ENCODE peak calls at places on chromosome 19, in six cellular contexts. One of them, this sample, is unnamed.

GRCh38 chr19:46546194-46546896 is 50.7 kb upstream of the PNMA8B start:
- DNase-seq in lower lobe of right lung: peak
- DNase-seq in GM13976: peak
- DNase-seq in mucosa of descending colon: peak
- DNase-seq in cardiac muscle cell: no peak
- DNase-seq in GM19239: no peak
- DNase-seq in this sample: peak

GRCh38 chr19:52507266-52507665 is 20.2 kb upstream of the ZNF808 start:
- DNase-seq in cardiac muscle cell: no peak
- DNase-seq in GM13976: no peak
- DNase-seq in mucosa of descending colon: no peak
- DNase-seq in GM19239: no peak
- DNase-seq in lower lobe of right lung: no peak
- DNase-seq in this sample: no peak

GRCh38 chr19:681029-681626 is 4.9 kb downstream of the FSTL3 start:
- DNase-seq in mucosa of descending colon: peak
- DNase-seq in GM19239: no peak
- DNase-seq in GM13976: peak
- DNase-seq in cardiac muscle cell: no peak
- DNase-seq in lower lobe of right lung: peak
- DNase-seq in this sample: peak

GRCh38 chr19:12035220-12036172 is at the start of gene ZNF433:
- DNase-seq in GM19239: peak
- DNase-seq in cardiac muscle cell: peak
- DNase-seq in GM13976: peak
- DNase-seq in lower lobe of right lung: peak
- DNase-seq in mucosa of descending colon: peak
- DNase-seq in this sample: peak

GRCh38 chr19:45091031-45091918 is 1.7 kb upstream of the PPP1R37 start:
- DNase-seq in lower lobe of right lung: peak
- DNase-seq in cardiac muscle cell: peak
- DNase-seq in mucosa of descending colon: peak
- DNase-seq in GM19239: peak
- DNase-seq in GM13976: peak
- DNase-seq in this sample: peak

GRCh38 chr19:40254714-40255418 is 28.4 kb upstream of the CCNP start:
- DNase-seq in GM19239: no peak
- DNase-seq in mucosa of descending colon: no peak
- DNase-seq in lower lobe of right lung: no peak
- DNase-seq in cardiac muscle cell: no peak
- DNase-seq in GM13976: no peak
- DNase-seq in this sample: no peak

GRCh38 chr19:29670255-29670654 is 5.0 kb downstream of the PLEKHF1 start:
- DNase-seq in GM13976: no peak
- DNase-seq in cardiac muscle cell: no peak
- DNase-seq in GM19239: no peak
- DNase-seq in lower lobe of right lung: no peak
- DNase-seq in mucosa of descending colon: no peak
- DNase-seq in this sample: no peak

GRCh38 chr19:3441986-3442329 is 38.4 kb downstream of the SMIM24 start:
- DNase-seq in mucosa of descending colon: no peak
- DNase-seq in GM19239: no peak
- DNase-seq in GM13976: no peak
- DNase-seq in lower lobe of right lung: no peak
- DNase-seq in cardiac muscle cell: no peak
- DNase-seq in this sample: no peak

GRCh38 chr19:10191347-10191746 is 3.4 kb downstream of the DNMT1 start:
- DNase-seq in GM19239: no peak
- DNase-seq in mucosa of descending colon: no peak
- DNase-seq in lower lobe of right lung: no peak
- DNase-seq in GM13976: no peak
- DNase-seq in cardiac muscle cell: peak
- DNase-seq in this sample: no peak

GRCh38 chr19:1308718-1309117 is 23.0 kb downstream of the EFNA2 start:
- DNase-seq in lower lobe of right lung: no peak
- DNase-seq in GM13976: no peak
- DNase-seq in mucosa of descending colon: no peak
- DNase-seq in cardiac muscle cell: no peak
- DNase-seq in GM19239: no peak
- DNase-seq in this sample: no peak

GRCh38 chr19:22945560-22945959 is 57.4 kb downstream of the ZNF728 start:
- DNase-seq in cardiac muscle cell: peak
- DNase-seq in GM19239: no peak
- DNase-seq in mucosa of descending colon: peak
- DNase-seq in GM13976: no peak
- DNase-seq in lower lobe of right lung: no peak
- DNase-seq in this sample: no peak

GRCh38 chr19:3995619-3996018 is 10.4 kb upstream of the EEF2 start:
- DNase-seq in mucosa of descending colon: no peak
- DNase-seq in GM19239: no peak
- DNase-seq in lower lobe of right lung: no peak
- DNase-seq in GM13976: no peak
- DNase-seq in cardiac muscle cell: no peak
- DNase-seq in this sample: no peak

This sample was measured in hepatocyte.